ENCODE peak calls at places on chromosomes 13 and 19, in seven cellular contexts. B is nephron progenitor cell; Q is suprapubic skin; Z is HS-27A; U is HCT116; K is foreskin fibroblast; T is stimulated activated CD4-positive, alpha-beta T cell treated with anti-CD3 and anti-CD28 coated beads, Interleukin-12 subunit alpha, Interleukin-12 subunit beta, amount 100 ng/mL, for 24 hours. Y is an unnamed sample.

GRCh38 chr19:53980553-53981407 is 10.7 kb upstream of the CACNG6 start:
- DNase-seq in B (peak; percentile 50), Q (no peak), Z (peak; percentile 70), U (peak; percentile 86), K (peak; percentile 19), T (no peak), Y (no peak)

GRCh38 chr13:24270639-24271131 is 38.7 kb upstream of the C1QTNF9 start:
- DNase-seq in B (no peak), Q (no peak), Z (no peak), U (no peak), K (peak; percentile 63), T (peak; percentile 44), Y (peak; percentile 72)

GRCh38 chr13:59312776-59313175 is 851.0 kb downstream of the DIAPH3 start:
- DNase-seq in B (no peak), Q (no peak), Z (no peak), U (no peak), K (no peak), T (no peak), Y (no peak)

GRCh38 chr13:75308222-75308621 is 173.7 kb downstream of the TBC1D4 start:
- DNase-seq in B (no peak), Q (no peak), Z (no peak), U (no peak), K (no peak), T (peak; percentile 35), Y (no peak)

GRCh38 chr19:50646074-50646807 is 3.0 kb upstream of the C19orf81 start:
- DNase-seq in B (no peak), Q (no peak), Z (peak; percentile 38), U (peak; percentile 48), K (peak; percentile 68), T (no peak), Y (peak; percentile 63)

GRCh38 chr19:18521692-18522123 is at the start of gene ELL:
- DNase-seq in B (no peak), Q (no peak), Z (no peak), U (no peak), K (no peak), T (no peak), Y (no peak)

GRCh38 chr13:112116187-112116950 is 49.4 kb downstream of the SOX1 start:
- DNase-seq in B (no peak), Q (peak; percentile 54), Z (no peak), U (no peak), K (no peak), T (no peak), Y (no peak)

GRCh38 chr13:94298346-94298745 is 181.1 kb downstream of the DCT start:
- DNase-seq in B (no peak), Q (no peak), Z (no peak), U (no peak), K (no peak), T (no peak), Y (no peak)

GRCh38 chr13:45770886-45771285 is 68.8 kb downstream of the CBY2 start:
- DNase-seq in B (no peak), Q (no peak), Z (no peak), U (no peak), K (no peak), T (no peak), Y (no peak)

GRCh38 chr13:70814684-70815083 is 706.4 kb upstream of the KLHL1 start:
- DNase-seq in B (no peak), Q (no peak), Z (no peak), U (no peak), K (no peak), T (no peak), Y (no peak)

GRCh38 chr19:55418185-55418584 is 10.6 kb upstream of the UBE2S start:
- DNase-seq in B (peak; percentile 62), Q (no peak), Z (peak; percentile 77), U (peak; percentile 74), K (peak; percentile 92), T (peak; percentile 34), Y (peak; percentile 90)

GRCh38 chr19:18496167-18496979 is 25.5 kb downstream of the ELL start:
- DNase-seq in B (no peak), Q (no peak), Z (no peak), U (no peak), K (peak; percentile 80), T (peak; percentile 28), Y (peak; percentile 75)

GRCh38 chr19:16372065-16372915 is 47.7 kb downstream of the KLF2 start:
- DNase-seq in B (no peak), Q (no peak), Z (no peak), U (no peak), K (no peak), T (no peak), Y (no peak)

GRCh38 chr19:10936661-10937084 is 8.1 kb downstream of the TIMM29 start:
- DNase-seq in B (peak; percentile 57), Q (no peak), Z (no peak), U (peak; percentile 74), K (peak; percentile 84), T (no peak), Y (peak; percentile 80)

GRCh38 chr19:10118960-10119359 is 739 bp downstream of the EIF3G start:
- DNase-seq in B (no peak), Q (no peak), Z (no peak), U (no peak), K (peak; percentile 53), T (no peak), Y (no peak)

GRCh38 chr19:7507884-7508283 is 8.0 kb upstream of the ZNF358 start:
- DNase-seq in B (peak; percentile 72), Q (no peak), Z (peak; percentile 53), U (peak; percentile 90), K (peak; percentile 94), T (no peak), Y (peak; percentile 91)

GRCh38 chr19:8366961-8367326 is 3.0 kb downstream of the ANGPTL4 start:
- DNase-seq in B (no peak), Q (no peak), Z (no peak), U (no peak), K (peak; percentile 44), T (no peak), Y (no peak)